ENCODE peak calls at places on chromosome 7, in ten cellular contexts. H is stomach, A is mucosa of descending colon, U is HCT116, K is OCI-LY7, L is astrocyte of the spinal cord, I is heart right ventricle, Q is Panc1, W is A549, X is fibroblast of lung. C is an unnamed sample.
A peak's percentile ranks its signal among the peaks of the same experiment; 100 is the strongest.

GRCh38 chr7:102875700-102876192 is 37.1 kb upstream of the LRRC17 start:
- DNase-seq in H (peak; percentile 27), A (no peak), U (peak; percentile 98), K (no peak), L (peak; percentile 99), I (no peak), Q (peak; percentile 88), W (peak; percentile 97), X (peak; percentile 100), C (peak; percentile 98)

GRCh38 chr7:99679400-99680191 is at the start of gene CYP3A5:
- DNase-seq in H (peak; percentile 80), A (peak; percentile 84), U (peak; percentile 24), K (no peak), L (no peak), I (no peak), Q (no peak), W (peak; percentile 43), X (no peak), C (no peak)

GRCh38 chr7:139737221-139738100 is 40.3 kb downstream of the HIPK2 start:
- DNase-seq in H (no peak), A (peak; percentile 67), U (no peak), K (peak; percentile 54), L (peak; percentile 56), I (no peak), Q (no peak), W (no peak), X (no peak), C (no peak)

GRCh38 chr7:31308642-31309041 is 31.9 kb downstream of the NEUROD6 start:
- DNase-seq in H (no peak), A (no peak), U (no peak), K (no peak), L (no peak), I (no peak), Q (no peak), W (no peak), X (no peak), C (no peak)

GRCh38 chr7:122578350-122578749 is 120.6 kb downstream of the RNF133 start:
- DNase-seq in H (no peak), A (no peak), U (no peak), K (no peak), L (no peak), I (no peak), Q (no peak), W (no peak), X (no peak), C (no peak)

GRCh38 chr7:126657599-126658358 is 595.0 kb downstream of the GRM8 start:
- DNase-seq in H (no peak), A (no peak), U (no peak), K (peak; percentile 1), L (no peak), I (no peak), Q (no peak), W (no peak), X (no peak), C (no peak)

GRCh38 chr7:36191292-36191920 is 38.4 kb downstream of the EEPD1 start:
- DNase-seq in H (no peak), A (no peak), U (no peak), K (peak; percentile 33), L (peak; percentile 13), I (no peak), Q (no peak), W (no peak), X (peak; percentile 28), C (no peak)

GRCh38 chr7:141737118-141737835 is 881 bp upstream of the SSBP1 start:
- DNase-seq in H (peak; percentile 30), A (peak; percentile 38), U (no peak), K (peak; percentile 36), L (no peak), I (no peak), Q (no peak), W (peak; percentile 33), X (peak; percentile 3), C (peak; percentile 23)

GRCh38 chr7:28312973-28313372 is 99.3 kb upstream of the CREB5 start:
- DNase-seq in H (no peak), A (no peak), U (no peak), K (no peak), L (no peak), I (no peak), Q (no peak), W (no peak), X (no peak), C (no peak)

GRCh38 chr7:36188266-36188665 is 35.2 kb downstream of the EEPD1 start:
- DNase-seq in H (no peak), A (no peak), U (no peak), K (no peak), L (no peak), I (no peak), Q (no peak), W (no peak), X (no peak), C (no peak)

GRCh38 chr7:69502358-69502757 is 95.9 kb upstream of the AUTS2 start:
- DNase-seq in H (no peak), A (no peak), U (no peak), K (no peak), L (no peak), I (no peak), Q (no peak), W (peak; percentile 15), X (no peak), C (no peak)

GRCh38 chr7:154860621-154861375 is 142.1 kb downstream of the PAXIP1 start:
- DNase-seq in H (no peak), A (no peak), U (no peak), K (no peak), L (no peak), I (no peak), Q (no peak), W (no peak), X (no peak), C (no peak)

GRCh38 chr7:157837047-157837446 is 500.2 kb downstream of the DNAJB6 start:
- DNase-seq in H (no peak), A (no peak), U (no peak), K (no peak), L (no peak), I (no peak), Q (no peak), W (no peak), X (no peak), C (no peak)

GRCh38 chr7:38862666-38863065 is 46.3 kb downstream of the VPS41 start:
- DNase-seq in H (no peak), A (no peak), U (no peak), K (no peak), L (no peak), I (no peak), Q (no peak), W (no peak), X (no peak), C (no peak)

GRCh38 chr7:128168667-128169210 is 72.3 kb upstream of the LEP start:
- DNase-seq in H (no peak), A (peak; percentile 27), U (no peak), K (no peak), L (peak; percentile 8), I (peak; percentile 33), Q (no peak), W (no peak), X (peak; percentile 15), C (peak; percentile 15)

DNA sequence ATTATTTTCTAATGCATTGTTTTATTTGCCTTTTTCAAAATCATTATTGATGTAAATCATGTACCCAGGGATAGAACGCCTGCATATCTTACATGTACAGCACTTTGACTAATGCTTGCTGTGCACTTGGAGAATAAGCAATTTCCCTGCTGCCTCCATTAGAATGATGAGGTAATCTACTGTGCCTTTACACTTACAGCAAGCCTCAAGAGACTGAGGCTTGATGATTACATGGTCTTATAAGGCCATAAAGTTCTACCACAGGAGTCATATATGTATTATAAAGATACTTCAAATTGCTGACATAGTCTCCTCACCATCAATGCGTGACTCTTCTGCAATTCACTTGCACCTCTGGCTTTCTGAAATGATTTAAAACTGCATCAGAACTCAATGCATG is 328.6 kb upstream of the HGF start:
- DNase-seq in H (no peak), A (no peak), U (no peak), K (no peak), L (no peak), I (no peak), Q (no peak), W (no peak), X (no peak), C (no peak)
- H3K4me3 ChIP-seq in H (no peak overlapping the region), A (no peak overlapping the region), U (no peak overlapping the region), K (no peak overlapping the region), L (no peak overlapping the region), I (no peak overlapping the region), Q (no peak overlapping the region), W (no peak overlapping the region), X (no peak overlapping the region), C (no peak overlapping the region)

GRCh38 chr7:130446285-130446684 is 5.5 kb upstream of the CEP41 start:
- DNase-seq in H (no peak), A (no peak), U (no peak), K (no peak), L (no peak), I (no peak), Q (no peak), W (no peak), X (no peak), C (no peak)

GRCh38 chr7:130444230-130444629 is 3.4 kb upstream of the CEP41 start:
- DNase-seq in H (no peak), A (no peak), U (no peak), K (no peak), L (peak; percentile 39), I (no peak), Q (no peak), W (no peak), X (peak; percentile 82), C (peak; percentile 78)

GRCh38 chr7:130445008-130445407 is 4.2 kb upstream of the CEP41 start:
- DNase-seq in H (no peak), A (no peak), U (no peak), K (peak; percentile 13), L (no peak), I (no peak), Q (no peak), W (peak; percentile 14), X (no peak), C (no peak)

GRCh38 chr7:130440527-130441365 is at the start of gene CEP41:
- DNase-seq in H (peak; percentile 96), A (peak; percentile 96), U (peak; percentile 94), K (peak; percentile 98), L (peak; percentile 99), I (peak; percentile 98), Q (peak; percentile 87), W (peak; percentile 98), X (peak; percentile 97), C (peak; percentile 98)

GRCh38 chr7:130441408-130441854 is 615 bp upstream of the CEP41 start:
- DNase-seq in H (no peak), A (no peak), U (no peak), K (peak; percentile 10), L (no peak), I (no peak), Q (no peak), W (peak; percentile 29), X (peak; percentile 39), C (no peak)
- H3K4me3 ChIP-seq in H (peak overlapping the region; percentile 77), A (peak overlapping the region; percentile 41), U (peak overlapping the region; percentile 65), K (peak overlapping the region; percentile 71), L (peak overlapping the region; percentile 78), I (peak overlapping the region; percentile 66), Q (peak overlapping the region; percentile 67), W (peak overlapping the region; percentile 65), X (peak overlapping the region; percentile 69), C (peak overlapping the region; percentile 85)

GRCh38 chr7:2104716-2105115 is 128.0 kb downstream of the MAD1L1 start:
- DNase-seq in H (no peak), A (no peak), U (no peak), K (no peak), L (peak; percentile 21), I (no peak), Q (no peak), W (no peak), X (no peak), C (no peak)
- H3K4me3 ChIP-seq in H (no peak overlapping the region), A (no peak overlapping the region), U (no peak overlapping the region), K (no peak overlapping the region), L (no peak overlapping the region), I (no peak overlapping the region), Q (no peak overlapping the region), W (no peak overlapping the region), X (no peak overlapping the region), C (no peak overlapping the region)

GRCh38 chr7:635227-635626 is 91.3 kb upstream of the DNAAF5 start:
- DNase-seq in H (no peak), A (no peak), U (no peak), K (no peak), L (no peak), I (no peak), Q (no peak), W (no peak), X (no peak), C (no peak)
- H3K4me3 ChIP-seq in H (no peak overlapping the region), A (no peak overlapping the region), U (peak overlapping the region; percentile 87), K (no peak overlapping the region), L (no peak overlapping the region), I (no peak overlapping the region), Q (peak overlapping the region; percentile 60), W (peak overlapping the region; percentile 51), X (no peak overlapping the region), C (no peak overlapping the region)